ENCODE peak calls at places on chromosomes 3 and 15, in five cellular contexts. One of them, this sample, is unnamed.
A peak's percentile ranks its signal among the peaks of the same experiment; 100 is the strongest.

GRCh38 chr3:10281951-10282350 is 10.8 kb downstream of the GHRL start:
- DNase-seq in psoas muscle: no peak
- DNase-seq in pancreas: no peak
- DNase-seq in endothelial cell: no peak
- DNase-seq in brain microvascular endothelial cell: peak; percentile 50
- DNase-seq in this sample: no peak

GRCh38 chr15:86915811-86916331 is 836.2 kb downstream of the AGBL1 start:
- DNase-seq in psoas muscle: no peak
- DNase-seq in pancreas: no peak
- DNase-seq in endothelial cell: peak; percentile 26
- DNase-seq in brain microvascular endothelial cell: peak; percentile 37
- DNase-seq in this sample: peak; percentile 59

GRCh38 chr15:51046799-51047449 is 47.8 kb downstream of the TNFAIP8L3 start:
- DNase-seq in psoas muscle: no peak
- DNase-seq in pancreas: no peak
- DNase-seq in endothelial cell: no peak
- DNase-seq in brain microvascular endothelial cell: peak; percentile 28
- DNase-seq in this sample: peak; percentile 51

GRCh38 chr3:144403040-144403457 is 431.4 kb downstream of the DIPK2A start:
- DNase-seq in psoas muscle: no peak
- DNase-seq in pancreas: no peak
- DNase-seq in endothelial cell: no peak
- DNase-seq in brain microvascular endothelial cell: peak; percentile 86
- DNase-seq in this sample: no peak

GRCh38 chr3:140430494-140430893 is 247.4 kb upstream of the TRIM42 start:
- DNase-seq in psoas muscle: no peak
- DNase-seq in pancreas: no peak
- DNase-seq in endothelial cell: no peak
- DNase-seq in brain microvascular endothelial cell: no peak
- DNase-seq in this sample: no peak

GRCh38 chr15:59160880-59161593 is 45.6 kb upstream of the LDHAL6B start:
- DNase-seq in psoas muscle: no peak
- DNase-seq in pancreas: peak; percentile 47
- DNase-seq in endothelial cell: peak; percentile 45
- DNase-seq in brain microvascular endothelial cell: no peak
- DNase-seq in this sample: peak; percentile 12

GRCh38 chr3:42078686-42079085 is 12.5 kb upstream of the TRAK1 start:
- DNase-seq in psoas muscle: no peak
- DNase-seq in pancreas: no peak
- DNase-seq in endothelial cell: no peak
- DNase-seq in brain microvascular endothelial cell: no peak
- DNase-seq in this sample: no peak

GRCh38 chr15:76340802-76341365 is 4.3 kb downstream of the ISL2 start:
- DNase-seq in psoas muscle: no peak
- DNase-seq in pancreas: peak; percentile 73
- DNase-seq in endothelial cell: no peak
- DNase-seq in brain microvascular endothelial cell: no peak
- DNase-seq in this sample: no peak

GRCh38 chr3:48042071-48042760 is 26.0 kb upstream of the MAP4 start:
- DNase-seq in psoas muscle: no peak
- DNase-seq in pancreas: no peak
- DNase-seq in endothelial cell: no peak
- DNase-seq in brain microvascular endothelial cell: no peak
- DNase-seq in this sample: no peak

GRCh38 chr15:38041576-38041975 is 107.1 kb downstream of the TMCO5A start:
- DNase-seq in psoas muscle: no peak
- DNase-seq in pancreas: no peak
- DNase-seq in endothelial cell: no peak
- DNase-seq in brain microvascular endothelial cell: no peak
- DNase-seq in this sample: no peak

GRCh38 chr15:38002883-38003477 is 68.5 kb downstream of the TMCO5A start:
- DNase-seq in psoas muscle: peak; percentile 31
- DNase-seq in pancreas: no peak
- DNase-seq in endothelial cell: peak; percentile 69
- DNase-seq in brain microvascular endothelial cell: peak; percentile 85
- DNase-seq in this sample: peak; percentile 71

GRCh38 chr15:59298255-59298856 is 74.3 kb downstream of the MYO1E start:
- DNase-seq in psoas muscle: no peak
- DNase-seq in pancreas: no peak
- DNase-seq in endothelial cell: no peak
- DNase-seq in brain microvascular endothelial cell: no peak
- DNase-seq in this sample: no peak

GRCh38 chr3:186826316-186826977 is 16.1 kb upstream of the ADIPOQ start:
- DNase-seq in psoas muscle: no peak
- DNase-seq in pancreas: no peak
- DNase-seq in endothelial cell: no peak
- DNase-seq in brain microvascular endothelial cell: no peak
- DNase-seq in this sample: no peak

GRCh38 chr3:10733297-10733696 is 82.7 kb upstream of the SLC6A11 start:
- DNase-seq in psoas muscle: no peak
- DNase-seq in pancreas: no peak
- DNase-seq in endothelial cell: no peak
- DNase-seq in brain microvascular endothelial cell: no peak
- DNase-seq in this sample: no peak

GRCh38 chr3:98980915-98981596 is 79.6 kb upstream of the DCBLD2 start:
- DNase-seq in psoas muscle: no peak
- DNase-seq in pancreas: no peak
- DNase-seq in endothelial cell: no peak
- DNase-seq in brain microvascular endothelial cell: peak; percentile 80
- DNase-seq in this sample: no peak

GRCh38 chr3:18556503-18556902 is 131.4 kb upstream of the SATB1 start:
- DNase-seq in psoas muscle: no peak
- DNase-seq in pancreas: no peak
- DNase-seq in endothelial cell: no peak
- DNase-seq in brain microvascular endothelial cell: no peak
- DNase-seq in this sample: no peak

GRCh38 chr3:193827831-193828230 is 234.8 kb downstream of the OPA1 start:
- DNase-seq in psoas muscle: no peak
- DNase-seq in pancreas: no peak
- DNase-seq in endothelial cell: no peak
- DNase-seq in brain microvascular endothelial cell: no peak
- DNase-seq in this sample: no peak

GRCh38 chr3:82229397-82229796 is 468.0 kb upstream of the GBE1 start:
- DNase-seq in psoas muscle: no peak
- DNase-seq in pancreas: no peak
- DNase-seq in endothelial cell: no peak
- DNase-seq in brain microvascular endothelial cell: no peak
- DNase-seq in this sample: no peak

GRCh38 chr15:65954289-65954741 is 85.0 kb downstream of the RAB11A start:
- DNase-seq in psoas muscle: no peak
- DNase-seq in pancreas: no peak
- DNase-seq in endothelial cell: no peak
- DNase-seq in brain microvascular endothelial cell: no peak
- DNase-seq in this sample: no peak

DNA sequence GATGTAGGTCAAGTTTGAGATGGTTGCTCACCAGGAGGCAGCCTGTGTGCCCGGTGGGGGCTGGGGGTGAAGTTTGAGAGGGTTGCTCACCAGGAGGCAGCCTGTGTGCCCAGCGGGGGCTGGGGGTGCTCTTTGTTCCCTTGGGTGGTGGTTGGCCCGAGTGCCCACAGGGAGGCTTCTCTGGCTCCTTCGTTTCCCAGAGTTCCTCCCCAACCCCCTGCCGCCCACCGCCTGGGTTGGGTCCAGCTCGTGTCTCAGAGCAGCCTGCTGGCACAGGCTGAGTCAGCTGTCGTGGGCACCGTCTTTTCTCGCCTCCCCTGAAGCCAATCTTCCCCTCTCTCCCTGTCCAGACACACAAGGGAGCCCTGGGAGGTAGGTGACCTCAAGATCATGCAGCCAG is 3.1 kb downstream of the APBA2 start:
- DNase-seq in psoas muscle: no peak
- DNase-seq in pancreas: no peak
- DNase-seq in endothelial cell: no peak
- DNase-seq in brain microvascular endothelial cell: no peak
- DNase-seq in this sample: peak; percentile 66
- TF ChIP-seq CTCF in psoas muscle: no peak
- TF ChIP-seq CTCF in pancreas: no peak
- TF ChIP-seq CTCF in endothelial cell: no peak
- TF ChIP-seq CTCF in brain microvascular endothelial cell: no peak
- TF ChIP-seq CTCF in this sample: no peak

GRCh38 chr3:89506462-89507143 is 399.2 kb downstream of the EPHA3 start:
- DNase-seq in psoas muscle: no peak
- DNase-seq in pancreas: no peak
- DNase-seq in endothelial cell: no peak
- DNase-seq in brain microvascular endothelial cell: no peak
- DNase-seq in this sample: no peak

GRCh38 chr3:89503891-89504391 is 396.5 kb downstream of the EPHA3 start:
- DNase-seq in psoas muscle: no peak
- DNase-seq in pancreas: no peak
- DNase-seq in endothelial cell: no peak
- DNase-seq in brain microvascular endothelial cell: no peak
- DNase-seq in this sample: no peak

DNA sequence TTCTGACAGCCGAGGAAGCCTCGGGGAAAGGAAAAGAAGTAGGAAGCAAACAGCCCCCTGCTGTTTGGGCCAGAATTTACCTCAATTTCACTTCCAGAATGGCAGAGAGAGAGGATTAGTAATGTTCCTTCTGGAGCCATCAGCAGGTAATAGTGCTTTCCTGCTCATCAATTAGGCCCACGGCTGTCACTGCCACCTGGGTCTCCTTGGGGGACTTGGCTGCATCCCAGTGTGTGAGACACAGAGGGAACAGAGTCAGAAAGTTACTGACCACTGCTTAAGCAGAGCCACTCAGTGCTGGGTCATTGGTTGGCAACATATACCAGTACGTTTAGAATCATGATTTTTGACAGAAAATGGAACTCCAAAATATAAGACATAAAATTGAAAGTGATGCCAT is 397.0 kb downstream of the EPHA3 start:
- DNase-seq in psoas muscle: no peak
- DNase-seq in pancreas: no peak
- DNase-seq in endothelial cell: no peak
- DNase-seq in brain microvascular endothelial cell: no peak
- DNase-seq in this sample: no peak
- TF ChIP-seq CTCF in psoas muscle: no peak
- TF ChIP-seq CTCF in pancreas: no peak
- TF ChIP-seq CTCF in endothelial cell: no peak
- TF ChIP-seq CTCF in brain microvascular endothelial cell: no peak
- TF ChIP-seq CTCF in this sample: no peak

DNA sequence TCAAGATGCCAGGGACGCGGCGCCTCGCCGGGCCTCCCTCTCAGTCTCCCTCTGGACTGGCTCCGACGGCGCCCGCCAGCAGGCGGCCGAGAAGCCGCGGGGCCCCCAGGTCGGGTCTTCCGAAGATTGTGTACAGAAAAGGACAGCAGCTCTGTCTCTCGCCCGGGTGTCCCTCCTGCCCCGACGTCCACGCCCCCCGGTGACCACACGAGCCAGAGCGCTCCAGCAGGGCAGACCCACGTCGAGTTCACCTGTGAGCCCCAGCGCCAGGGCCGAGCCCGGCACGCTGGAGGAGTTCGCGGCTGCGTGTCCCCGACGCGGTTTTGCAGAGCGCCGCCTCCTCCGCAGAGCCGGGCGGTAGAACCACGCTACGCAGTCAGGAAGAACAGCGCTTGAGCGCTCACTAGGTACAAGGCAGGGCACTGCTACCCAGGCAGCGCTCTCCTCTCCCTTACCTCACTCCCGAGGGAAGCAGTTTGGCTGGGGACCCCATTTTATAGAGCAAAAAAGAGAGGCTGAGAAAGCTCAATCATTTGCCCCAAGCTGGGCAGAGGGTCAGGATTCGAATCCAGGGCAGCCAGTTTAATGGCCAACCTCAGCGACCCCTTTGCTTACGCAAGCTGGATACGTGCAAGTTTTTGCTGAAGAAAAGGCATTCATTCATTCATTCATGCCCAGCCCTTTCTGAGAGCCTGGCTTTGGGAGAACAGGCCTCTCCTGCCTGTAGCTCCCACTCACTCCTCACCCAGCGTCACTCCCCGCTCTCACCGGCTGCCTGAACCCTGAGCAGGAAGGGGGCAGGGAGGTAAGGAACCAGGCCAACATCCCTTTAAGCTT is 3.0 kb upstream of the TLE3 start:
- DNase-seq in psoas muscle: peak; percentile 60
- DNase-seq in pancreas: peak; percentile 76
- DNase-seq in endothelial cell: peak; percentile 82
- DNase-seq in brain microvascular endothelial cell: peak; percentile 59
- DNase-seq in this sample: no peak
- TF ChIP-seq CTCF in psoas muscle: peak; percentile 21
- TF ChIP-seq CTCF in pancreas: peak; percentile 10
- TF ChIP-seq CTCF in endothelial cell: peak; percentile 46
- TF ChIP-seq CTCF in brain microvascular endothelial cell: peak; percentile 61
- TF ChIP-seq CTCF in this sample: no peak

GRCh38 chr3:185455860-185456259 is 43.0 kb downstream of the TMEM41A start:
- DNase-seq in psoas muscle: no peak
- DNase-seq in pancreas: no peak
- DNase-seq in endothelial cell: no peak
- DNase-seq in brain microvascular endothelial cell: no peak
- DNase-seq in this sample: no peak

GRCh38 chr3:185460283-185460682 is 38.6 kb downstream of the TMEM41A start:
- DNase-seq in psoas muscle: no peak
- DNase-seq in pancreas: no peak
- DNase-seq in endothelial cell: no peak
- DNase-seq in brain microvascular endothelial cell: no peak
- DNase-seq in this sample: no peak

GRCh38 chr3:185465471-185465870 is 33.4 kb downstream of the TMEM41A start:
- DNase-seq in psoas muscle: no peak
- DNase-seq in pancreas: no peak
- DNase-seq in endothelial cell: no peak
- DNase-seq in brain microvascular endothelial cell: no peak
- DNase-seq in this sample: no peak

GRCh38 chr3:185457376-185457775 is 41.5 kb downstream of the TMEM41A start:
- DNase-seq in psoas muscle: no peak
- DNase-seq in pancreas: no peak
- DNase-seq in endothelial cell: no peak
- DNase-seq in brain microvascular endothelial cell: no peak
- DNase-seq in this sample: no peak

DNA sequence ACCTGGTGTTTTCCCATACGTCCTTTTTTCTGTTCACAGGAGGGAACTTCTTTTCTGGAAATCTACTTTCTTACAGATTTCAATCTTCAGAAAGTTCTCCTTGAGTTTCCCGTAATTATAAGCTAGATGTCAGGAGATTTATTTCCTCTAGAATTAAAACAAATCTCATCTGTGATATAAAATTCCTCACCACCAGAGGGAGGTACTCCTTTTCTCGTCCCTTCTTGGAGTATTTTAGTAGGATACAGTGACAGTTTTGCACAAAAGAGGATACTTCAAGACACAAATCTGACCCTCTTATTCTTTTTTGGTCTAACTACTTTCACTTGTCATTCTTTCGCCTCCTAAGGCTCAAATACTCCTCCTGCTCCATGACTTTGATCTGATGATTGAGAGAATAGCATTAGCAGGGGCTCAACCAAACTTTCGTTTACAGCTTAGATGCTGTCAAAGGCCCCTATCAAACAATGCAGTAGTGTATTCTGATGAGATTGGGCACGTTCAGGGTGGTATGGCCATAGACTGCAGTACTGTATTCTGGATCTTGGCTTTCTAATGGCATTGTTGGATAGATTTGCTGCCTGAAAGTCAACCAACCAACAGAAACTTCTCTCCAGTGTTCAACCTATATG is 38.0 kb downstream of the TMEM41A start:
- DNase-seq in psoas muscle: no peak
- DNase-seq in pancreas: no peak
- DNase-seq in endothelial cell: no peak
- DNase-seq in brain microvascular endothelial cell: no peak
- DNase-seq in this sample: no peak
- TF ChIP-seq CTCF in psoas muscle: no peak
- TF ChIP-seq CTCF in pancreas: no peak
- TF ChIP-seq CTCF in endothelial cell: peak; percentile 62
- TF ChIP-seq CTCF in brain microvascular endothelial cell: peak; percentile 41
- TF ChIP-seq CTCF in this sample: peak; percentile 44